ENCODE peak calls at places on chromosomes 1 and 21, in seven cellular contexts. One of them, this sample, is unnamed.

GRCh38 chr1:31647106-31647505 is 2.4 kb upstream of the PEF1 start:
- DNase-seq in stimulated activated CD8-positive, alpha-beta memory T cell treated with anti-CD3 and anti-CD28 coated beads, Interleukin-15, amount 100 ng/mL, for 24 hours: no peak
- DNase-seq in uterus: no peak
- DNase-seq in EL: peak
- DNase-seq in NCI-H1694: no peak
- DNase-seq in DMS153: no peak
- DNase-seq in iPS-NIHi11: no peak
- DNase-seq in this sample: no peak

GRCh38 chr1:157566484-157567300 is 14.4 kb upstream of the FCRL5 start:
- DNase-seq in NCI-H1694: no peak
- DNase-seq in iPS-NIHi11: peak
- DNase-seq in DMS153: no peak
- DNase-seq in uterus: no peak
- DNase-seq in EL: no peak
- DNase-seq in stimulated activated CD8-positive, alpha-beta memory T cell treated with anti-CD3 and anti-CD28 coated beads, Interleukin-15, amount 100 ng/mL, for 24 hours: no peak
- DNase-seq in this sample: no peak

GRCh38 chr1:78146137-78146822 is 100.5 kb downstream of the GIPC2 start:
- DNase-seq in NCI-H1694: no peak
- DNase-seq in uterus: no peak
- DNase-seq in iPS-NIHi11: no peak
- DNase-seq in stimulated activated CD8-positive, alpha-beta memory T cell treated with anti-CD3 and anti-CD28 coated beads, Interleukin-15, amount 100 ng/mL, for 24 hours: no peak
- DNase-seq in DMS153: no peak
- DNase-seq in EL: peak
- DNase-seq in this sample: no peak

GRCh38 chr21:44727321-44727720 is 15.9 kb upstream of the TSPEAR start:
- DNase-seq in stimulated activated CD8-positive, alpha-beta memory T cell treated with anti-CD3 and anti-CD28 coated beads, Interleukin-15, amount 100 ng/mL, for 24 hours: no peak
- DNase-seq in EL: no peak
- DNase-seq in DMS153: no peak
- DNase-seq in uterus: no peak
- DNase-seq in iPS-NIHi11: no peak
- DNase-seq in NCI-H1694: no peak
- DNase-seq in this sample: no peak

GRCh38 chr1:41726899-41727748 is 191.6 kb downstream of the HIVEP3 start:
- DNase-seq in EL: no peak
- DNase-seq in uterus: no peak
- DNase-seq in NCI-H1694: peak
- DNase-seq in DMS153: no peak
- DNase-seq in stimulated activated CD8-positive, alpha-beta memory T cell treated with anti-CD3 and anti-CD28 coated beads, Interleukin-15, amount 100 ng/mL, for 24 hours: no peak
- DNase-seq in iPS-NIHi11: peak
- DNase-seq in this sample: peak

GRCh38 chr21:33936221-33937038 is 20.8 kb upstream of the ATP5PO start:
- DNase-seq in NCI-H1694: no peak
- DNase-seq in iPS-NIHi11: no peak
- DNase-seq in uterus: no peak
- DNase-seq in EL: no peak
- DNase-seq in DMS153: no peak
- DNase-seq in stimulated activated CD8-positive, alpha-beta memory T cell treated with anti-CD3 and anti-CD28 coated beads, Interleukin-15, amount 100 ng/mL, for 24 hours: no peak
- DNase-seq in this sample: no peak

GRCh38 chr1:59684698-59685097 is 130.1 kb upstream of the HOOK1 start:
- DNase-seq in DMS153: no peak
- DNase-seq in NCI-H1694: no peak
- DNase-seq in stimulated activated CD8-positive, alpha-beta memory T cell treated with anti-CD3 and anti-CD28 coated beads, Interleukin-15, amount 100 ng/mL, for 24 hours: no peak
- DNase-seq in EL: no peak
- DNase-seq in uterus: no peak
- DNase-seq in iPS-NIHi11: no peak
- DNase-seq in this sample: no peak

GRCh38 chr1:111213412-111213811 is 13.0 kb upstream of the DENND2D start:
- DNase-seq in EL: no peak
- DNase-seq in DMS153: no peak
- DNase-seq in NCI-H1694: no peak
- DNase-seq in iPS-NIHi11: no peak
- DNase-seq in uterus: no peak
- DNase-seq in stimulated activated CD8-positive, alpha-beta memory T cell treated with anti-CD3 and anti-CD28 coated beads, Interleukin-15, amount 100 ng/mL, for 24 hours: no peak
- DNase-seq in this sample: no peak

GRCh38 chr1:77540501-77541161 is 141.8 kb downstream of the ZZZ3 start:
- DNase-seq in EL: peak
- DNase-seq in stimulated activated CD8-positive, alpha-beta memory T cell treated with anti-CD3 and anti-CD28 coated beads, Interleukin-15, amount 100 ng/mL, for 24 hours: no peak
- DNase-seq in uterus: no peak
- DNase-seq in iPS-NIHi11: no peak
- DNase-seq in NCI-H1694: no peak
- DNase-seq in DMS153: no peak
- DNase-seq in this sample: no peak

GRCh38 chr1:113835686-113836290 is 23.5 kb upstream of the RSBN1 start:
- DNase-seq in DMS153: no peak
- DNase-seq in EL: peak
- DNase-seq in uterus: no peak
- DNase-seq in iPS-NIHi11: peak
- DNase-seq in stimulated activated CD8-positive, alpha-beta memory T cell treated with anti-CD3 and anti-CD28 coated beads, Interleukin-15, amount 100 ng/mL, for 24 hours: no peak
- DNase-seq in NCI-H1694: peak
- DNase-seq in this sample: no peak

GRCh38 chr1:101235241-101235695 is 1.6 kb upstream of the S1PR1 start:
- DNase-seq in iPS-NIHi11: no peak
- DNase-seq in NCI-H1694: no peak
- DNase-seq in DMS153: no peak
- DNase-seq in EL: no peak
- DNase-seq in uterus: no peak
- DNase-seq in stimulated activated CD8-positive, alpha-beta memory T cell treated with anti-CD3 and anti-CD28 coated beads, Interleukin-15, amount 100 ng/mL, for 24 hours: no peak
- DNase-seq in this sample: no peak

GRCh38 chr1:205579711-205580110 is 52.1 kb downstream of the ELK4 start:
- DNase-seq in NCI-H1694: no peak
- DNase-seq in EL: no peak
- DNase-seq in iPS-NIHi11: no peak
- DNase-seq in DMS153: no peak
- DNase-seq in uterus: no peak
- DNase-seq in stimulated activated CD8-positive, alpha-beta memory T cell treated with anti-CD3 and anti-CD28 coated beads, Interleukin-15, amount 100 ng/mL, for 24 hours: no peak
- DNase-seq in this sample: no peak